ENCODE peak calls at places on chromosomes 5 and 9, in six cellular contexts. M, B, I, U, X and S are unnamed samples.

GRCh38 chr5:100803391-100803790 is 99.7 kb downstream of the ST8SIA4 start:
- DNase-seq in B (no peak), M (no peak), U (no peak), I (no peak), X (peak), S (no peak)

GRCh38 chr9:89532478-89532877 is 34.6 kb upstream of the SEMA4D start:
- DNase-seq in M (peak), I (no peak), X (no peak), U (no peak), B (no peak), S (no peak)

GRCh38 chr9:86187121-86187520 is 72.3 kb downstream of the C9orf153 start:
- DNase-seq in M (no peak), U (no peak), I (no peak), B (no peak), X (peak), S (no peak)

GRCh38 chr5:143699121-143699520 is 112.8 kb upstream of the HMHB1 start:
- DNase-seq in M (peak), X (no peak), I (no peak), B (no peak), U (no peak), S (peak)

GRCh38 chr5:131994533-131995226 is 16.8 kb downstream of the ACSL6 start:
- DNase-seq in I (no peak), B (no peak), M (no peak), X (no peak), U (no peak), S (no peak)

GRCh38 chr5:87394407-87394806 is 18.3 kb downstream of the CCNH start:
- DNase-seq in X (peak), M (peak), U (no peak), I (no peak), B (no peak), S (peak)

GRCh38 chr5:142817961-142818431 is 47.8 kb downstream of the ARHGAP26 start:
- DNase-seq in X (no peak), U (no peak), I (no peak), M (no peak), B (peak), S (no peak)

GRCh38 chr5:172887735-172888134 is 53.7 kb downstream of the ERGIC1 start:
- DNase-seq in B (no peak), X (peak), U (no peak), M (no peak), I (no peak), S (no peak)

GRCh38 chr9:125631391-125632085 is 75.5 kb downstream of the MAPKAP1 start:
- DNase-seq in B (peak), X (peak), I (no peak), U (no peak), M (peak), S (peak)

GRCh38 chr9:97744710-97745708 is 47.9 kb upstream of the XPA start:
- DNase-seq in M (no peak), U (no peak), X (no peak), I (no peak), B (no peak), S (no peak)

GRCh38 chr9:135941288-135941995 is 19.7 kb downstream of the UBAC1 start:
- DNase-seq in M (no peak), B (no peak), U (no peak), I (no peak), X (no peak), S (no peak)

GRCh38 chr5:134637106-134637721 is 4.6 kb upstream of the SAR1B start:
- DNase-seq in M (peak), U (no peak), I (no peak), B (peak), X (no peak), S (peak)

GRCh38 chr5:109152565-109152964 is 257.2 kb downstream of the PJA2 start:
- DNase-seq in U (no peak), X (no peak), M (no peak), B (no peak), I (no peak), S (no peak)

GRCh38 chr9:35510745-35511428 is 21.0 kb downstream of the RUSC2 start:
- DNase-seq in M (peak), I (no peak), X (peak), U (peak), B (peak), S (peak)

GRCh38 chr9:103942171-103942570 is 151.9 kb upstream of the SMC2 start:
- DNase-seq in U (no peak), I (no peak), B (no peak), M (no peak), X (no peak), S (no peak)

GRCh38 chr5:30846171-30846570 is 347.3 kb upstream of the CDH6 start:
- DNase-seq in U (no peak), M (no peak), I (no peak), B (no peak), X (peak), S (peak)

GRCh38 chr5:98398465-98398864 is 375.0 kb upstream of the RGMB start:
- DNase-seq in I (no peak), B (no peak), X (no peak), U (no peak), M (no peak), S (no peak)

GRCh38 chr9:126783958-126784357 is 20.9 kb upstream of the ZBTB43 start:
- DNase-seq in X (no peak), U (no peak), M (no peak), B (no peak), I (no peak), S (no peak)

GRCh38 chr9:108478431-108478837 is 377.4 kb downstream of the ACTL7B start:
- DNase-seq in X (peak), B (no peak), U (no peak), M (peak), I (no peak), S (peak)

DNA sequence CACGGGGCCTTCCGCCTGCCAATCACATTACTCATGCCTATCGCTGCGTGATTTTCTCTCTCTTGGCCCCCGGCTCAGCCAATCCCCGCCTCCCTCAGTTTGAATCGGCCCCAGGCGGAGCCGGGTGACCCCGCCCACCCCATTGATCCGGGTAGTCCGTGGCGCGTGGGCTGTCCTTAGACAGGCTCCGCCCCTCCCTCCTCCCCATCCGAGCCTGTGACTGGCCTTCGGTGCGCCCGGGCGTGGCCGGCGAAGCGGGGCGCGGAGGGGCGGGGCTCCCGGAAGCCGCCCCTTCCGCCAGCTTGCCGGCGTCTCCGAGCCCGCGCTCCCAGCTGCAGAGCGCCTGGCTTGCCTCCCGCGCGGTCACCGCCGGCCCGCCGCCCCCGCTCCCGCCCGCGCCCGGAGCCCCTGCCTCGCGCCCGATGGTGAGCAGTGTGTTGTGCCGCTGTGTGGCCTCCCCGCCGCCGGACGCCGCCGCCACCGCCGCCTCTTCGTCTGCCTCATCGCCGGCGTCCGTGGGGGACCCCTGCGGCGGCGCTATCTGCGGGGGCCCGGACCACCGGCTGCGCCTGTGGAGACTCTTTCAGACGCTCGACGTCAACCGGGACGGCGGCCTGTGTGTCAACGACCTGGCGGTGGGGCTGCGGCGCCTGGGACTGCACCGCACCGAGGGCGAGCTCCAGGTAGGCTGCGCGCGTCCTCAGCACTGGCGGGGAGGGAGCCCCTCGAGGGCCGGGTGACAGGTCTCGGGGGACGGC is at the start of gene SLC25A25:
- DNase-seq in B (peak), U (peak), I (peak), M (peak), X (peak), S (peak)
- TF ChIP-seq CTCF in B (no peak), U (peak), I (no peak), M (no peak), X (no peak), S (no peak)

GRCh38 chr9:92501671-92502393 is 19.5 kb upstream of the ASPN start:
- DNase-seq in B (no peak), X (peak), I (no peak), U (peak), M (peak), S (peak)
- TF ChIP-seq CTCF in B (peak), X (peak), I (no peak), U (peak), M (peak), S (peak)

GRCh38 chr5:79108792-79109191 is 2.8 kb upstream of the BHMT start:
- DNase-seq in B (no peak), U (no peak), I (no peak), X (no peak), M (no peak), S (no peak)

GRCh38 chr5:79112703-79113058 is 1.1 kb downstream of the BHMT start:
- DNase-seq in U (no peak), M (no peak), B (no peak), X (no peak), I (no peak), S (no peak)

GRCh38 chr5:79109527-79110492 is 1.8 kb upstream of the BHMT start:
- DNase-seq in I (no peak), X (peak), B (no peak), M (peak), U (peak), S (no peak)

GRCh38 chr5:79111387-79111959 is at the start of gene BHMT:
- DNase-seq in U (no peak), I (no peak), M (no peak), X (no peak), B (no peak), S (no peak)

DNA sequence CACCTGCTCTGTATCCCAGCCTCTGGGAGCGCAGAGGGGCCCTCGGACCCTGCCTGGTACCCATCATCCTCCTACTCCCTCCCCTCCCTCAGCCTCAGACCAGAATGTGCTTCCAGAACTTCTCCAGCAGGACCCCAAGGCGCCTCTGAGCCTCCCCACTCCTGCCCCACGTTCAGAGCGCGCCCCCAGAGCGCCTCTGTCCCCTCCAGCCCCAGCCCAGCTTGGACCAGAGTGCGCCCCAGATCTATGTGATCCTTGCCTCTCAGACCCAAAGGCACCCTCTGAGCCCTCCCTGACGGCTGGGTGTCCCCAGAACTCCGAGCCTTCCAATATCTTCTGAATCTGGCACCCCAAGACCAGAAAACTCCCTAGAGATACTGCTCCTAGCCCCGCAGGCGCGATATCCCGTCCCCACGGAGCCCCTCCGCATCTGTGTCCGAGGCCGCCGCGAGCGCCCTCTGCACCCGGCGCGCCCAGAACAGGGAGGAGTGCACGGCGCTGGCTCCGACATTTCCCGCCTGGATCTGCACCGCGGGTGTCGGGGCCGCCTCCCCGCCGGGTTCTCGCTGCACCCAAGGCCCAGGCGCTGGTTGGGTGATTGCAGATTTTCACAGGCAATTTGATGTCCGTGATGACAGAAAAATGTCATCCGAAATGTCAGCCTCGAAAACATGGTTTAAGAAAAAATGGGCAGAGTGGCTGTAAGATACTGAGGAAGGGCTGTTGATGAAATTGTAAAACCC is 522 bp downstream of the BHMT start:
- DNase-seq in I (no peak), M (no peak), U (no peak), B (no peak), X (no peak), S (no peak)
- TF ChIP-seq CTCF in I (no peak), M (no peak), U (no peak), B (no peak), X (no peak), S (no peak)

DNA sequence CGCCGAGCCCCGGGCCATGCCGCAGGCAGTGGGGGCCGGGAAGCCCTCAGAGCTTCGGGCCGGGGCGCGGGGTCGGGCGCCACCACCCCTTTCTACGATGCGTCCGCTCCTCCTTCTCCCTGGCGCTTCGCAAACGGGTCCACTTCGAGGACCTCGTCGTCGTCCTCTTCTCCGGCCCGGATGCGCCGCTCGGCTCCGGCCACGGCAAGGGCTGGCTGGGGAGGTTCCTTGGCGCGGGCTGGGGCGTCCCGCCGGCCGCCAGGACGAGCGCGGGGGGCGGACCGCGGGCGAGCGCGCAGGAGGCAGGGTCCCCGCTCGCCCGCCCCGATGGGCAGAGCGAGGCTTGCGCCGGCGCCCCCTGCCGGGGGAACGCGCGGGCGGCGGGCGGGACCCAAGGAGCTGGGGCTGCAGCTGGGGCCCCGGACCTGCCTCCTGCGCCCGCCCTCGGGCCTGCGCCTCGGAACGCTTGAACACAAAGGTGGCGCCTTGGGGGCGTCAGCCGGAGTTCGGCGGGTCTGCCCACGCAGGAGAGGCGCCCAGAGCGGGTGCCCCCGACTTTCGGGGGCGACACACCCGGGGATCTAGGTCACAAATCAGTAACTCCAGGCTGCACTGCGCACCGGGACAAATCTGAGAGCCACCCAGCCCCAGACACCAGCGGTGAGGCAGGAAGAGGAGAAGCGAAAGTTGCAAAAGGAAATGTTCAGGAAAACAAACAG is at the start of gene ROR2:
- DNase-seq in X (peak), M (peak), I (peak), B (peak), U (peak), S (peak)
- TF ChIP-seq CTCF in X (peak), M (no peak), I (no peak), B (peak), U (peak), S (peak)

DNA sequence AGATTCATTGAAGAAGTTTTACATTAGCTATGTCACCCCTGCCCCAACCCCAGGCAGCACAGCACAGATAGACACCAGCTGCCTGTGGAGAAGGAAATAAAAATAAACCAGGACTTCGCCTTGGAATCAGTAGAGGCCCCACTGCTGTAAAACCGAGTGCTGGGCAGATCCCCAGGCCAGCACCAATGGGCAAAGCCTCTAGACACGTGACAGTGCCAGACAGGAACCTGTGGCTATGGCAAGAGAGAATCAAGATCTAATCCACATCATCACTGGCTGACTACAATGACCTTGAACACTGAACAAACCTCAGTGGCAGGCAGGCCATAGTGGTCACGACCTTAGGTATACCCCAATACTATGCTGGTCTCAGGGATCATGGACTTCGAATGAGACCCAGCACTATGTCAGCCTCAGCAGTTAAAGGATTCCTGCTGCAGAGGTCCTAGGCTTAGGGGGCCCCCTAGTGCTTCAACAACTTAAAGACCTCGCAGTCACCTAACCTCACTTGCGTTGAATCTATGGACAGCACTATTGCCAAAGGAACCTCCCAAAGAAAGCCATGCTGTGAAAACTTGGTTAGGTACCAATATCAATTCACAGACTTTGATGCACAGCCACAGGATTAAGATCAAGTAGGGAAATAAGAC is 2118.6 kb upstream of the C9orf72 start:
- DNase-seq in B (no peak), M (peak), X (peak), U (no peak), I (no peak), S (peak)
- TF ChIP-seq CTCF in B (no peak), M (peak), X (peak), U (no peak), I (no peak), S (peak)